ENCODE peak calls at places on chromosomes 12 and 14, in five cellular contexts. R is heart right ventricle, E is GM23338, W is astrocyte, C is mesendoderm. D is an unnamed sample.

GRCh38 chr12:92290016-92290685 is 144.5 kb upstream of the BTG1 start:
- DNase-seq in W (peak; percentile 76), R (no peak), C (no peak), E (no peak), D (peak; percentile 58)

GRCh38 chr14:44283836-44284235 is 223.2 kb downstream of the FSCB start:
- DNase-seq in C (no peak), E (no peak), W (no peak), R (no peak), D (no peak)

GRCh38 chr14:65015391-65015790 is 28.7 kb downstream of the FNTB start:
- DNase-seq in R (no peak), C (no peak), E (no peak), W (no peak), D (no peak)

GRCh38 chr12:19695244-19696098 is 256.2 kb downstream of the AEBP2 start:
- DNase-seq in R (no peak), C (no peak), W (peak; percentile 68), E (no peak), D (peak; percentile 82)

GRCh38 chr14:72751276-72752033 is 142.4 kb downstream of the DPF3 start:
- DNase-seq in W (no peak), E (no peak), C (no peak), R (no peak), D (no peak)

GRCh38 chr12:55705802-55706402 is 1.8 kb downstream of the ITGA7 start:
- DNase-seq in C (peak; percentile 68), E (peak; percentile 87), W (no peak), R (peak; percentile 46), D (no peak)

GRCh38 chr12:96227365-96228106 is 33.4 kb downstream of the ELK3 start:
- DNase-seq in W (no peak), C (no peak), E (no peak), R (no peak), D (no peak)

GRCh38 chr12:19739195-19739776 is 300.0 kb downstream of the AEBP2 start:
- DNase-seq in E (peak; percentile 73), C (peak; percentile 54), R (no peak), W (peak; percentile 52), D (peak; percentile 92)

GRCh38 chr12:7966558-7966957 is 30.6 kb upstream of the SLC2A3 start:
- DNase-seq in W (peak; percentile 6), R (no peak), C (no peak), E (no peak), D (no peak)

GRCh38 chr12:3313655-3314305 is 177.2 kb upstream of the PRMT8 start:
- DNase-seq in E (peak; percentile 63), W (no peak), R (no peak), C (peak; percentile 61), D (peak; percentile 20)

GRCh38 chr12:68453278-68453677 is 121.1 kb upstream of the MDM1 start:
- DNase-seq in W (no peak), C (no peak), E (no peak), R (no peak), D (no peak)

GRCh38 chr12:5441497-5442236 is 9.8 kb downstream of the NTF3 start:
- DNase-seq in W (peak; percentile 81), C (peak; percentile 92), R (no peak), E (peak; percentile 64), D (no peak)

GRCh38 chr14:77043177-77043983 is 14.9 kb upstream of the IRF2BPL start:
- DNase-seq in C (no peak), R (no peak), E (no peak), W (peak; percentile 93), D (peak; percentile 33)

GRCh38 chr14:70127186-70127585 is 61.6 kb downstream of the SLC8A3 start:
- DNase-seq in E (no peak), W (no peak), C (no peak), R (no peak), D (no peak)

GRCh38 chr12:93895096-93895460 is 217.9 kb downstream of the CRADD start:
- DNase-seq in R (no peak), W (no peak), E (peak; percentile 23), C (peak; percentile 39), D (no peak)

GRCh38 chr12:57012600-57013465 is 3.5 kb downstream of the TAC3 start:
- DNase-seq in E (peak; percentile 52), W (no peak), C (peak; percentile 24), R (no peak), D (no peak)

GRCh38 chr12:31589896-31590729 is 823 bp downstream of the DENND5B start:
- DNase-seq in W (peak; percentile 49), E (peak; percentile 72), C (peak; percentile 72), R (peak; percentile 69), D (peak; percentile 67)

GRCh38 chr12:130661059-130661458 is 55.0 kb downstream of the RIMBP2 start:
- DNase-seq in W (no peak), R (no peak), C (no peak), E (no peak), D (no peak)

GRCh38 chr14:46417066-46417465 is 234.5 kb downstream of the RPL10L start:
- DNase-seq in E (no peak), C (no peak), R (no peak), W (no peak), D (no peak)

GRCh38 chr12:54991161-54991991 is 6.8 kb upstream of the TESPA1 start:
- DNase-seq in R (no peak), C (no peak), E (no peak), W (no peak), D (no peak)

GRCh38 chr12:32847287-32847686 is 49.3 kb downstream of the PKP2 start:
- DNase-seq in C (no peak), W (no peak), E (no peak), R (no peak), D (no peak)

GRCh38 chr14:69354383-69355154 is 43.5 kb downstream of the ERH start:
- DNase-seq in R (no peak), W (no peak), E (no peak), C (no peak), D (no peak)

GRCh38 chr12:110079477-110080400 is 31.4 kb upstream of the C12orf76 start:
- DNase-seq in E (peak; percentile 28), R (peak; percentile 49), C (no peak), W (no peak), D (peak; percentile 37)

GRCh38 chr12:57779736-57780135 is 2.9 kb upstream of the TSFM start:
- DNase-seq in R (no peak), E (no peak), W (no peak), C (no peak), D (no peak)

GRCh38 chr12:66087365-66087943 is 43.1 kb downstream of the LLPH start:
- DNase-seq in R (peak; percentile 21), W (peak; percentile 45), C (peak; percentile 70), E (peak; percentile 80), D (peak; percentile 67)

GRCh38 chr12:14554281-14555008 is 13.2 kb downstream of the PLBD1 start:
- DNase-seq in C (peak; percentile 53), E (no peak), R (peak; percentile 81), W (no peak), D (no peak)

GRCh38 chr12:130423136-130423535 is 85.4 kb downstream of the PIWIL1 start:
- DNase-seq in R (no peak), W (no peak), C (no peak), E (no peak), D (no peak)

DNA sequence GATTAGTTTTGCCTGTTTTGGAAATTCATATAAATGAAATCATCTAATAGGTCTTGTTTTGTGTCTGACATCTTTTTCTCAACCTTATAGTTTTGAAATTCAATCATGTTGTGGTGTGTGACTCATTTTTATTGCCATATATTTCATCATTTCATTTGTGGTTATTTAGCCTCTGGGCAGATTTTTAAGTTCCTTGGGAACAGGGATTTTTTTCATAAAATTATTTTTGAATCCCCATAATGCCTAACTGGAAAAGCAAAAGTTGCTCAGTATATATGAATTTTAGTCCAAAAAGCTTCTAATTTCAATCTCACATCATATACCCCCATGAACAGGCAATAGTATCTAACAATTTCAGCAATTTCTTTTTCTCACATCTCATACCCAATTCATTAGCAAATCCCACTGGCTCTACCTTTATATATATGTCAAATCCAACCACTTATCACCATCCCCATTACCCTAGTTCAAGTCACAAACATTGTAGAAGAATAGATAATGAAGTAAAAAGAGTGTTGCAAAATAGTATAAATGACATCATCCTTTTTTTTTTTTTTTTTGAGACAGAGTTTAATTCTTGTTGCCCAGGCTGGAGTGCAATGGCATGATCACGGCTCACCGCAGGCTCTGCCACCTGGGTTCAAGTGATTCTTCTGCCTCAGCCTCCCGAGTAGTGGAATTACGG is 2.6 kb upstream of the OR6J1 start:
- DNase-seq in R (no peak), E (no peak), W (peak; percentile 47), C (no peak), D (no peak)
- H3K4me1 ChIP-seq in R (no peaks in the 10 kb centered on the region), E (no peaks in the 10 kb centered on the region), W (no peaks in the 10 kb centered on the region), C (no peaks in the 10 kb centered on the region), D (no peaks in the 10 kb centered on the region)

GRCh38 chr12:111446631-111447570 is 41.2 kb downstream of the SH2B3 start:
- DNase-seq in E (no peak), W (no peak), C (no peak), R (no peak), D (no peak)
- H3K4me1 ChIP-seq in E (peaks cover 7% of the 10 kb centered on the region), W (peaks cover 40% of the 10 kb centered on the region), C (peaks cover 4% of the 10 kb centered on the region), R (peaks cover 100% of the 10 kb centered on the region), D (peaks cover 60% of the 10 kb centered on the region)

DNA sequence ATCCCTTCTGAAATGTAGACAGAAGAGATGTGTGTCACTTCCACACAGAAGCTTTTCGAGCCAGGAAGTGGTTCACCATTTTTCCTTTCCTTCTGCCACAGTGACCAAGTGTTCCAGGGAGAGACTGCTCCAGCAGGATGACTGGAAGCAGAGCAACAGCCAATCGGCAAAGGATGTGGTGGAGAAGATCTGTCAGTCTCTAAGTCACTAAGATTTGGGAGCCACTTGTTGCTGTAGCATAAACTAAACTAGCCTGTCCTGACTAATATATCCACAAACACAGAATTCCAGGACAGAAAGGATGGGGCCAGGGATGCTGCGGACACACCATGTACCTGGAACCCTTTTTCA is 42.9 kb downstream of the DUSP6 start:
- DNase-seq in W (no peak), R (no peak), C (no peak), E (no peak), D (no peak)
- H3K4me1 ChIP-seq in W (no peaks in the 10 kb centered on the region), R (no peaks in the 10 kb centered on the region), C (peaks cover 2% of the 10 kb centered on the region), E (peaks cover 9% of the 10 kb centered on the region), D (no peaks in the 10 kb centered on the region)

DNA sequence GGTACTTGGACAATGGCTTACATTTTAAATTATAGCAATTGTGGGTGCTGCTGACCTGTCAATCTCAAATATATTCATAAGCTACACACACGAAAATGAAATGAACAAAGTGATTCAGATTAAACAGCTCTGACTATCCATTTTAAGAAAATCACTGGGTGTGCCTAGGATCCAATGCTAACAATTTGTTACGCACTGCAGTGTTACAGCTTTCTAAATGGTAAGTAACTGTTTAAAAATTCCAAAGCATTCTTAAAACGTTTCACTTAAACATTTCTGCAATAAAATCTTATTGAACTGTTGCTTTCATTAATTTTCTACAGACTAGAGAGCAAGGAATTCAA is 18.9 kb downstream of the LMO3 start:
- DNase-seq in E (no peak), C (no peak), R (no peak), W (no peak), D (no peak)
- H3K4me1 ChIP-seq in E (no peaks in the 10 kb centered on the region), C (no peaks in the 10 kb centered on the region), R (no peaks in the 10 kb centered on the region), W (peaks cover 16% of the 10 kb centered on the region), D (no peaks in the 10 kb centered on the region)

GRCh38 chr14:52350445-52350844 is 36.3 kb downstream of the PTGER2 start:
- DNase-seq in E (no peak), C (no peak), R (no peak), W (no peak), D (no peak)
- H3K4me1 ChIP-seq in E (no peaks in the 10 kb centered on the region), C (no peaks in the 10 kb centered on the region), R (peaks cover 14% of the 10 kb centered on the region), W (peaks cover 39% of the 10 kb centered on the region), D (no peaks in the 10 kb centered on the region)